ENCODE peak calls at places on chromosomes 12 and 14, in four cellular contexts. K is A549, C is GM12878, H is SK-N-SH. V is an unnamed sample.

GRCh38 chr12:49294086-49294803 is 702 bp upstream of the PRPH start:
- DNase-seq in K (no peak), H (peak; percentile 61), C (no peak), V (no peak)

GRCh38 chr12:27785882-27786570 is 6.0 kb upstream of the MANSC4 start:
- DNase-seq in K (no peak), H (no peak), C (no peak), V (no peak)

GRCh38 chr12:88922816-88923215 is 342.5 kb upstream of the KITLG start:
- DNase-seq in H (no peak), C (no peak), K (no peak), V (no peak)

GRCh38 chr14:30165255-30165654 is 237.6 kb upstream of the PRKD1 start:
- DNase-seq in C (no peak), K (no peak), H (no peak), V (no peak)

GRCh38 chr14:59919582-59920377 is at the start of gene LRRC9:
- DNase-seq in C (no peak), K (no peak), H (peak; percentile 83), V (peak; percentile 97)

GRCh38 chr14:53630336-53630735 is 326.3 kb downstream of the BMP4 start:
- DNase-seq in K (no peak), C (no peak), H (peak; percentile 3), V (no peak)

GRCh38 chr12:89662623-89663022 is 46.0 kb downstream of the ATP2B1 start:
- DNase-seq in K (no peak), H (no peak), C (no peak), V (no peak)

GRCh38 chr14:97380539-97380941 is 583.4 kb downstream of the VRK1 start:
- DNase-seq in C (no peak), H (no peak), K (no peak), V (no peak)

GRCh38 chr12:42985506-42985905 is 396.0 kb upstream of the PRICKLE1 start:
- DNase-seq in K (no peak), C (no peak), H (no peak), V (peak; percentile 81)

GRCh38 chr14:59739794-59740193 is 130.8 kb downstream of the RTN1 start:
- DNase-seq in H (no peak), C (no peak), K (no peak), V (no peak)

GRCh38 chr12:13222076-13222475 is 25.6 kb downstream of the EMP1 start:
- DNase-seq in C (no peak), K (no peak), H (no peak), V (no peak)

GRCh38 chr12:25241171-25242020 is 9.3 kb downstream of the KRAS start:
- DNase-seq in K (no peak), C (no peak), H (peak; percentile 27), V (peak; percentile 70)

GRCh38 chr14:97331058-97331457 is 533.9 kb downstream of the VRK1 start:
- DNase-seq in H (no peak), C (no peak), K (no peak), V (no peak)

GRCh38 chr12:94643585-94643984 is 6.8 kb downstream of the TMCC3 start:
- DNase-seq in K (no peak), H (no peak), C (no peak), V (no peak)

GRCh38 chr14:106662947-106663346 is 1136.6 kb downstream of the TMEM121 start:
- DNase-seq in H (no peak), C (no peak), K (no peak), V (no peak)

GRCh38 chr12:47422656-47423055 is 283.2 kb downstream of the RPAP3 start:
- DNase-seq in H (no peak), C (no peak), K (no peak), V (no peak)

GRCh38 chr14:55458800-55459577 is 18.6 kb upstream of the TBPL2 start:
- DNase-seq in K (no peak), H (no peak), C (no peak), V (no peak)

GRCh38 chr14:84087986-84088531 is 1441.9 kb upstream of the FLRT2 start:
- DNase-seq in K (no peak), H (no peak), C (no peak), V (no peak)

GRCh38 chr14:103127356-103127755 is 4.1 kb downstream of the TNFAIP2 start:
- DNase-seq in C (no peak), K (no peak), H (no peak), V (no peak)

GRCh38 chr14:59564356-59564755 is 12.3 kb downstream of the CCDC175 start:
- DNase-seq in H (no peak), K (no peak), C (no peak), V (peak; percentile 13)

GRCh38 chr12:19322376-19322775 is 116.9 kb upstream of the AEBP2 start:
- DNase-seq in K (no peak), C (no peak), H (no peak), V (no peak)

GRCh38 chr12:94725375-94726168 is 75.2 kb upstream of the TMCC3 start:
- DNase-seq in C (no peak), K (peak; percentile 30), H (no peak), V (peak; percentile 80)

GRCh38 chr14:70020350-70021170 is 141.3 kb downstream of the SMOC1 start:
- DNase-seq in C (no peak), H (no peak), K (no peak), V (peak; percentile 13)

GRCh38 chr12:63298386-63298930 is 147.5 kb upstream of the AVPR1A start:
- DNase-seq in C (no peak), H (no peak), K (no peak), V (no peak)

GRCh38 chr12:97142737-97143450 is 235.8 kb downstream of the NEDD1 start:
- DNase-seq in K (no peak), H (no peak), C (no peak), V (no peak)

GRCh38 chr12:90938451-90938850 is 16.5 kb downstream of the CCER1 start:
- DNase-seq in H (no peak), K (no peak), C (no peak), V (no peak)

GRCh38 chr12:48031135-48031960 is 27.1 kb upstream of the COL2A1 start:
- DNase-seq in K (no peak), H (no peak), C (no peak), V (peak; percentile 59)

GRCh38 chr14:80278293-80279037 is 67.2 kb upstream of the DIO2 start:
- DNase-seq in C (no peak), K (no peak), H (no peak), V (no peak)

GRCh38 chr12:20507711-20508110 is 139.4 kb downstream of the PDE3A start:
- DNase-seq in C (no peak), K (no peak), H (no peak), V (no peak)

GRCh38 chr12:50621435-50622304 is 116.9 kb downstream of the DIP2B start:
- DNase-seq in C (no peak), H (no peak), K (no peak), V (peak; percentile 51)

GRCh38 chr12:66438601-66439000 is 136.3 kb downstream of the HELB start:
- DNase-seq in K (no peak), C (no peak), H (no peak), V (no peak)

GRCh38 chr14:89304972-89305703 is 111.9 kb downstream of the FOXN3 start:
- DNase-seq in C (peak; percentile 65), H (peak; percentile 42), K (no peak), V (no peak)

GRCh38 chr14:55547650-55548315 is 32.2 kb upstream of the KTN1 start:
- DNase-seq in K (no peak), C (no peak), H (no peak), V (no peak)

GRCh38 chr12:15543347-15543746 is 221.0 kb downstream of the PTPRO start:
- DNase-seq in C (no peak), H (no peak), K (no peak), V (no peak)

GRCh38 chr14:90053044-90053443 is 8.8 kb upstream of the KCNK13 start:
- DNase-seq in C (no peak), H (no peak), K (no peak), V (no peak)

GRCh38 chr12:130299574-130299973 is 38.1 kb upstream of the PIWIL1 start:
- DNase-seq in H (no peak), C (no peak), K (no peak), V (peak; percentile 23)

GRCh38 chr12:105104762-105105161 is 2.8 kb upstream of the WASHC4 start:
- DNase-seq in K (no peak), C (no peak), H (no peak), V (no peak)

GRCh38 chr12:105107176-105107496 is 395 bp upstream of the WASHC4 start:
- DNase-seq in K (no peak), H (peak; percentile 67), C (no peak), V (peak; percentile 68)

GRCh38 chr12:105109465-105110212 is 2.1 kb downstream of the WASHC4 start:
- DNase-seq in K (no peak), H (no peak), C (peak; percentile 51), V (peak; percentile 27)

GRCh38 chr12:105106621-105107020 is 910 bp upstream of the WASHC4 start:
- DNase-seq in C (no peak), K (no peak), H (no peak), V (no peak)

DNA sequence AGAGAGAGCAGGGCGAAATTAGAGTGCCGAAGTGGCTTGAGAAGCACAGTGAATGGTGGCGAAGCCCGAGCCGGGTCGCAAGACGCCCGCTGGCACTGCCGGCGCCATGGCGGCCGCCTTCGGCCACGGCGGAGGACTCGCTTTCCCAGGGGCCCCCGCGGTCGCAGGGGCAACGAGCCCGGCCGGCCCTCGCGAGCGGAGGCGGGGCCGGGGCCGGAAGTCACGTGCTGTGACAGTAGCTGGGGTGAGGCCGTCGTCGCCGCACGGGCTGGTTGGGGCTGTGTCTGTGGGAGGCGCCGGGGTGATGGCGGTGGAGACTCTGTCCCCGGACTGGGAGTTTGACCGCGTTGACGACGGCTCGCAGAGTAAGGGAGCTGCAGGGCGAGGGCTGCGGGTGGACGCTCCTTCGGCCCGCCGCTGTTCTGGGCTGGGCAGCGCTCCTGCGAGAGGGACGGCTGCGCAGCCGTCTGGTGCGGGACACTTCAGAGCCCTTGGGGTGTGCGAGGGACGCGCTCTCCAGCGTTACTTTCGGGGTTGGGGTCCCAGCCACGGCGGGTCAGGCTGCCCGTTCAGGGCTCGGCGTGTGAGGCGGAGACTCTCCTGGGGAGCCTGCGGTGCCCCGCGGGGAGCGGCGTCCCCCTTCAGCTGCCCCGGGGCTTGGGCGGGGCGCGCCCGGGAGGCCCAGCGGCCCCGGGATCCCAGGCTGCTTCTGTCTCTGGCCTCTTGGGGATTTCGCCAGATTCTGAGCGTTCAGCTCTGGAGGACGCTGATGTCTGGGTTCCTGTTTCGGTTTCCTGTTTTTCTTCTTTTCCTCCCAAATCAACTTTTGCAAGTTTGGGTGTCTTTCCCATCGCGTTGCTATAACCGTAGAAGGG is at the start of gene WASHC4:
- DNase-seq in C (peak; percentile 68), H (peak; percentile 99), K (peak; percentile 97), V (peak; percentile 96)
- TF ChIP-seq REST in C (peak; percentile 30), H (peak; percentile 45), K (peak; percentile 83), V (no peak)

DNA sequence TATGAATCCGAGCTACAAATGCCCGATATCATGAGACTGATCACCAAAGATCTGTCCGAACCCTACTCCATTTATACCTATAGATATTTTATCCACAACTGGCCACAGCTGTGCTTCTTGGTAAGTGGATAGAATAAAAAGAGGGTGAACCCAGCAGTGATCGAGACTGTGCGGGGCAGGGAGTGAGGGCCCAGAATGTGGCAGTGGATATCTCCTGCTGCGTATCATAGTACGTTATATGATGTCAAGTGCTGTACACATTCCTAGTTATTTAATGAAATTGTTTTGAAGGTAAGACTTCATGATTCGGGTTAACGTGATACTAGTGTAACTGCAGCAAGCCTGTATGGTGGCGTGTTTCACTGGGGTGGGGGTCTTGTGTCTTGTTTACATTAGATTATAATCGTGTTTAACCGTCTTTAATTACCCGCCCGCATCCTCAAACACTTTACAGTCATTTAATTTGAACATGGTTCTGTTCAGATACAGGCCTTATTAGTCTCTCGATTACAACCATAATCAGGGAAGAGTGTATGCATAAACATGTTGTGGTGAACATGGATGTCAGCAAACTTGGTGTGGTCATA is 1.3 kb downstream of the NAA30 start:
- DNase-seq in H (peak; percentile 21), C (no peak), K (no peak), V (no peak)
- H3K4me3 ChIP-seq in H (peak overlapping the region; percentile 88), C (peak overlapping the region; percentile 90), K (peak overlapping the region; percentile 91), V (peak overlapping the region; percentile 91)

GRCh38 chr14:68627868-68628604 is 164.8 kb downstream of the ZFP36L1 start:
- DNase-seq in K (no peak), H (no peak), C (no peak), V (peak; percentile 87)
- H3K27ac ChIP-seq in K (peak overlapping the region; percentile 28), H (no peak overlapping the region), C (no peak overlapping the region), V (no peak overlapping the region)

GRCh38 chr14:79229383-79229875 is 981.9 kb downstream of the DIO2 start:
- DNase-seq in H (no peak), C (no peak), K (no peak), V (no peak)
- TF ChIP-seq REST in H (no peak), C (no peak), K (no peak), V (no peak)